ENCODE peak calls at places on chromosomes 12 and 14, in ten cellular contexts. One of them, this sample, is unnamed.

GRCh38 chr12:51706206-51706605 is 115.2 kb downstream of the SCN8A start:
- DNase-seq in WERI-Rb-1: no peak
- DNase-seq in neural crest cell: no peak
- DNase-seq in cardiac muscle cell: no peak
- DNase-seq in endothelial cell: no peak
- DNase-seq in AG09309: no peak
- DNase-seq in kidney: no peak
- DNase-seq in natural killer cell: no peak
- DNase-seq in fibroblast of mammary gland: no peak
- DNase-seq in astrocyte of the cerebellum: no peak
- DNase-seq in this sample: no peak

GRCh38 chr14:67516679-67517078 is 16.4 kb upstream of the PLEKHH1 start:
- DNase-seq in WERI-Rb-1: no peak
- DNase-seq in neural crest cell: no peak
- DNase-seq in cardiac muscle cell: no peak
- DNase-seq in endothelial cell: no peak
- DNase-seq in AG09309: no peak
- DNase-seq in kidney: no peak
- DNase-seq in natural killer cell: no peak
- DNase-seq in fibroblast of mammary gland: no peak
- DNase-seq in astrocyte of the cerebellum: no peak
- DNase-seq in this sample: no peak

GRCh38 chr14:50095895-50096294 is 20.5 kb downstream of the VCPKMT start:
- DNase-seq in WERI-Rb-1: no peak
- DNase-seq in neural crest cell: no peak
- DNase-seq in cardiac muscle cell: no peak
- DNase-seq in endothelial cell: no peak
- DNase-seq in AG09309: no peak
- DNase-seq in kidney: no peak
- DNase-seq in natural killer cell: no peak
- DNase-seq in fibroblast of mammary gland: no peak
- DNase-seq in astrocyte of the cerebellum: no peak
- DNase-seq in this sample: no peak

GRCh38 chr14:101595349-101595748 is 34.1 kb downstream of the DIO3 start:
- DNase-seq in WERI-Rb-1: no peak
- DNase-seq in neural crest cell: no peak
- DNase-seq in cardiac muscle cell: no peak
- DNase-seq in endothelial cell: no peak
- DNase-seq in AG09309: no peak
- DNase-seq in kidney: no peak
- DNase-seq in natural killer cell: no peak
- DNase-seq in fibroblast of mammary gland: no peak
- DNase-seq in astrocyte of the cerebellum: no peak
- DNase-seq in this sample: no peak

GRCh38 chr14:79515158-79515557 is 696.1 kb downstream of the DIO2 start:
- DNase-seq in WERI-Rb-1: no peak
- DNase-seq in neural crest cell: no peak
- DNase-seq in cardiac muscle cell: no peak
- DNase-seq in endothelial cell: no peak
- DNase-seq in AG09309: no peak
- DNase-seq in kidney: no peak
- DNase-seq in natural killer cell: no peak
- DNase-seq in fibroblast of mammary gland: peak
- DNase-seq in astrocyte of the cerebellum: no peak
- DNase-seq in this sample: peak

GRCh38 chr12:47797432-47797831 is 22.3 kb downstream of the HDAC7 start:
- DNase-seq in WERI-Rb-1: no peak
- DNase-seq in neural crest cell: no peak
- DNase-seq in cardiac muscle cell: peak
- DNase-seq in endothelial cell: no peak
- DNase-seq in AG09309: no peak
- DNase-seq in kidney: peak
- DNase-seq in natural killer cell: no peak
- DNase-seq in fibroblast of mammary gland: no peak
- DNase-seq in astrocyte of the cerebellum: no peak
- DNase-seq in this sample: no peak

GRCh38 chr12:27822076-27822712 is 42.2 kb upstream of the MANSC4 start:
- DNase-seq in WERI-Rb-1: no peak
- DNase-seq in neural crest cell: no peak
- DNase-seq in cardiac muscle cell: no peak
- DNase-seq in endothelial cell: no peak
- DNase-seq in AG09309: peak
- DNase-seq in kidney: no peak
- DNase-seq in natural killer cell: no peak
- DNase-seq in fibroblast of mammary gland: peak
- DNase-seq in astrocyte of the cerebellum: peak
- DNase-seq in this sample: peak

GRCh38 chr14:49634547-49635334 is at the start of gene DNAAF2:
- DNase-seq in WERI-Rb-1: peak
- DNase-seq in neural crest cell: peak
- DNase-seq in cardiac muscle cell: peak
- DNase-seq in endothelial cell: peak
- DNase-seq in AG09309: no peak
- DNase-seq in kidney: peak
- DNase-seq in natural killer cell: peak
- DNase-seq in fibroblast of mammary gland: peak
- DNase-seq in astrocyte of the cerebellum: peak
- DNase-seq in this sample: peak

GRCh38 chr14:77889971-77890442 is 90.1 kb downstream of the ADCK1 start:
- DNase-seq in WERI-Rb-1: no peak
- DNase-seq in neural crest cell: no peak
- DNase-seq in cardiac muscle cell: no peak
- DNase-seq in endothelial cell: no peak
- DNase-seq in AG09309: peak
- DNase-seq in kidney: no peak
- DNase-seq in natural killer cell: no peak
- DNase-seq in fibroblast of mammary gland: peak
- DNase-seq in astrocyte of the cerebellum: peak
- DNase-seq in this sample: peak

GRCh38 chr14:105430535-105430934 is 10.9 kb downstream of the MTA1 start:
- DNase-seq in WERI-Rb-1: no peak
- DNase-seq in neural crest cell: no peak
- DNase-seq in cardiac muscle cell: no peak
- DNase-seq in endothelial cell: no peak
- DNase-seq in AG09309: no peak
- DNase-seq in kidney: no peak
- DNase-seq in natural killer cell: no peak
- DNase-seq in fibroblast of mammary gland: peak
- DNase-seq in astrocyte of the cerebellum: peak
- DNase-seq in this sample: peak

GRCh38 chr14:39447155-39447554 is 14.9 kb upstream of the FBXO33 start:
- DNase-seq in WERI-Rb-1: no peak
- DNase-seq in neural crest cell: no peak
- DNase-seq in cardiac muscle cell: no peak
- DNase-seq in endothelial cell: no peak
- DNase-seq in AG09309: no peak
- DNase-seq in kidney: no peak
- DNase-seq in natural killer cell: no peak
- DNase-seq in fibroblast of mammary gland: no peak
- DNase-seq in astrocyte of the cerebellum: no peak
- DNase-seq in this sample: no peak

GRCh38 chr12:125193376-125193775 is 128.1 kb downstream of the AACS start:
- DNase-seq in WERI-Rb-1: no peak
- DNase-seq in neural crest cell: no peak
- DNase-seq in cardiac muscle cell: no peak
- DNase-seq in endothelial cell: no peak
- DNase-seq in AG09309: no peak
- DNase-seq in kidney: no peak
- DNase-seq in natural killer cell: no peak
- DNase-seq in fibroblast of mammary gland: no peak
- DNase-seq in astrocyte of the cerebellum: no peak
- DNase-seq in this sample: no peak
- TF ChIP-seq CTCF in WERI-Rb-1: no peak
- TF ChIP-seq CTCF in neural crest cell: no peak
- TF ChIP-seq CTCF in cardiac muscle cell: no peak
- TF ChIP-seq CTCF in endothelial cell: no peak
- TF ChIP-seq CTCF in AG09309: no peak
- TF ChIP-seq CTCF in kidney: no peak
- TF ChIP-seq CTCF in natural killer cell: no peak
- TF ChIP-seq CTCF in fibroblast of mammary gland: no peak
- TF ChIP-seq CTCF in astrocyte of the cerebellum: no peak
- TF ChIP-seq CTCF in this sample: no peak

GRCh38 chr14:36768638-36769337 is 107.1 kb downstream of the PAX9 start:
- DNase-seq in WERI-Rb-1: no peak
- DNase-seq in neural crest cell: no peak
- DNase-seq in cardiac muscle cell: no peak
- DNase-seq in endothelial cell: no peak
- DNase-seq in AG09309: no peak
- DNase-seq in kidney: no peak
- DNase-seq in natural killer cell: no peak
- DNase-seq in fibroblast of mammary gland: no peak
- DNase-seq in astrocyte of the cerebellum: no peak
- DNase-seq in this sample: no peak

GRCh38 chr14:36767603-36768281 is 106.1 kb downstream of the PAX9 start:
- DNase-seq in WERI-Rb-1: no peak
- DNase-seq in neural crest cell: no peak
- DNase-seq in cardiac muscle cell: no peak
- DNase-seq in endothelial cell: no peak
- DNase-seq in AG09309: no peak
- DNase-seq in kidney: no peak
- DNase-seq in natural killer cell: no peak
- DNase-seq in fibroblast of mammary gland: no peak
- DNase-seq in astrocyte of the cerebellum: no peak
- DNase-seq in this sample: peak

GRCh38 chr14:36773558-36773957 is 111.9 kb downstream of the PAX9 start:
- DNase-seq in WERI-Rb-1: no peak
- DNase-seq in neural crest cell: no peak
- DNase-seq in cardiac muscle cell: no peak
- DNase-seq in endothelial cell: no peak
- DNase-seq in AG09309: no peak
- DNase-seq in kidney: no peak
- DNase-seq in natural killer cell: no peak
- DNase-seq in fibroblast of mammary gland: peak
- DNase-seq in astrocyte of the cerebellum: no peak
- DNase-seq in this sample: peak

GRCh38 chr14:36771256-36771655 is 109.6 kb downstream of the PAX9 start:
- DNase-seq in WERI-Rb-1: no peak
- DNase-seq in neural crest cell: no peak
- DNase-seq in cardiac muscle cell: no peak
- DNase-seq in endothelial cell: no peak
- DNase-seq in AG09309: no peak
- DNase-seq in kidney: no peak
- DNase-seq in natural killer cell: no peak
- DNase-seq in fibroblast of mammary gland: no peak
- DNase-seq in astrocyte of the cerebellum: no peak
- DNase-seq in this sample: peak

GRCh38 chr14:36773136-36773540 is 111.5 kb downstream of the PAX9 start:
- DNase-seq in WERI-Rb-1: no peak
- DNase-seq in neural crest cell: no peak
- DNase-seq in cardiac muscle cell: no peak
- DNase-seq in endothelial cell: no peak
- DNase-seq in AG09309: no peak
- DNase-seq in kidney: no peak
- DNase-seq in natural killer cell: no peak
- DNase-seq in fibroblast of mammary gland: peak
- DNase-seq in astrocyte of the cerebellum: no peak
- DNase-seq in this sample: peak
- TF ChIP-seq CTCF in WERI-Rb-1: no peak
- TF ChIP-seq CTCF in neural crest cell: peak
- TF ChIP-seq CTCF in cardiac muscle cell: no peak
- TF ChIP-seq CTCF in endothelial cell: no peak
- TF ChIP-seq CTCF in AG09309: peak
- TF ChIP-seq CTCF in kidney: no peak
- TF ChIP-seq CTCF in natural killer cell: no peak
- TF ChIP-seq CTCF in fibroblast of mammary gland: no peak
- TF ChIP-seq CTCF in astrocyte of the cerebellum: no peak
- TF ChIP-seq CTCF in this sample: peak

GRCh38 chr12:99765469-99766114 is 118.0 kb downstream of the GARIN6 start:
- DNase-seq in WERI-Rb-1: no peak
- DNase-seq in neural crest cell: no peak
- DNase-seq in cardiac muscle cell: no peak
- DNase-seq in endothelial cell: no peak
- DNase-seq in AG09309: no peak
- DNase-seq in kidney: no peak
- DNase-seq in natural killer cell: no peak
- DNase-seq in fibroblast of mammary gland: no peak
- DNase-seq in astrocyte of the cerebellum: no peak
- DNase-seq in this sample: no peak

GRCh38 chr12:99768758-99769157 is 121.2 kb downstream of the GARIN6 start:
- DNase-seq in WERI-Rb-1: no peak
- DNase-seq in neural crest cell: no peak
- DNase-seq in cardiac muscle cell: no peak
- DNase-seq in endothelial cell: no peak
- DNase-seq in AG09309: no peak
- DNase-seq in kidney: no peak
- DNase-seq in natural killer cell: no peak
- DNase-seq in fibroblast of mammary gland: no peak
- DNase-seq in astrocyte of the cerebellum: no peak
- DNase-seq in this sample: no peak

GRCh38 chr12:99769581-99769980 is 122.0 kb downstream of the GARIN6 start:
- DNase-seq in WERI-Rb-1: no peak
- DNase-seq in neural crest cell: no peak
- DNase-seq in cardiac muscle cell: no peak
- DNase-seq in endothelial cell: no peak
- DNase-seq in AG09309: no peak
- DNase-seq in kidney: no peak
- DNase-seq in natural killer cell: no peak
- DNase-seq in fibroblast of mammary gland: no peak
- DNase-seq in astrocyte of the cerebellum: no peak
- DNase-seq in this sample: no peak

GRCh38 chr12:99766408-99766807 is 118.9 kb downstream of the GARIN6 start:
- DNase-seq in WERI-Rb-1: no peak
- DNase-seq in neural crest cell: no peak
- DNase-seq in cardiac muscle cell: no peak
- DNase-seq in endothelial cell: no peak
- DNase-seq in AG09309: no peak
- DNase-seq in kidney: no peak
- DNase-seq in natural killer cell: no peak
- DNase-seq in fibroblast of mammary gland: no peak
- DNase-seq in astrocyte of the cerebellum: no peak
- DNase-seq in this sample: no peak

DNA sequence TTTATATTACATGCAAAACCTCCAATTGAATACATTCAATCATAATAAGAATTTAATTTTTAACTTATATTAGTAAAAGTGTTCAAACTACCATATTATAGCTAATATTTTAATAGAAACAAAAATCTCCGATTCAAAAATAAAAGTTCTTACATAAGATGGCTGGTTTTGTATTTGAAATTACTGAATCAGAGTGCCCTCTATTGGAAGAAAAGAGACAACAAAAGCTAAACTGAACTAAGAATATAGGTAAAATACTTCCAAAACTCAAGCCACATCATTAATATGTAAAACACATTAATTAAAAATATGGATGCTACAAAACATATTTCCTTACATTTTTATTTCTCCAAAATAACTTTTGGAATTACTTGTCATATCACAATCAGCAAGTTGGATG is 120.3 kb downstream of the GARIN6 start:
- DNase-seq in WERI-Rb-1: no peak
- DNase-seq in neural crest cell: no peak
- DNase-seq in cardiac muscle cell: peak
- DNase-seq in endothelial cell: no peak
- DNase-seq in AG09309: peak
- DNase-seq in kidney: no peak
- DNase-seq in natural killer cell: no peak
- DNase-seq in fibroblast of mammary gland: peak
- DNase-seq in astrocyte of the cerebellum: no peak
- DNase-seq in this sample: peak
- TF ChIP-seq CTCF in WERI-Rb-1: no peak
- TF ChIP-seq CTCF in neural crest cell: peak
- TF ChIP-seq CTCF in cardiac muscle cell: peak
- TF ChIP-seq CTCF in endothelial cell: peak
- TF ChIP-seq CTCF in AG09309: peak
- TF ChIP-seq CTCF in kidney: peak
- TF ChIP-seq CTCF in natural killer cell: no peak
- TF ChIP-seq CTCF in fibroblast of mammary gland: peak
- TF ChIP-seq CTCF in astrocyte of the cerebellum: peak
- TF ChIP-seq CTCF in this sample: peak

GRCh38 chr12:118034429-118035193 is 18.1 kb downstream of the RFC5 start:
- DNase-seq in WERI-Rb-1: peak
- DNase-seq in neural crest cell: no peak
- DNase-seq in cardiac muscle cell: peak
- DNase-seq in endothelial cell: peak
- DNase-seq in AG09309: peak
- DNase-seq in kidney: no peak
- DNase-seq in natural killer cell: no peak
- DNase-seq in fibroblast of mammary gland: peak
- DNase-seq in astrocyte of the cerebellum: no peak
- DNase-seq in this sample: peak
- TF ChIP-seq CTCF in WERI-Rb-1: peak
- TF ChIP-seq CTCF in neural crest cell: peak
- TF ChIP-seq CTCF in cardiac muscle cell: peak
- TF ChIP-seq CTCF in endothelial cell: no peak
- TF ChIP-seq CTCF in AG09309: peak
- TF ChIP-seq CTCF in kidney: peak
- TF ChIP-seq CTCF in natural killer cell: no peak
- TF ChIP-seq CTCF in fibroblast of mammary gland: peak
- TF ChIP-seq CTCF in astrocyte of the cerebellum: peak
- TF ChIP-seq CTCF in this sample: peak

This sample was measured in MCF 10A.